ENCODE peak calls at places on chromosomes 6 and 20, in four cellular contexts. O is H4, U is psoas muscle, L is COR-L47. F is an unnamed sample.

GRCh38 chr20:7849675-7850074 is 90.6 kb downstream of the HAO1 start:
- DNase-seq in L (no peak), O (no peak), U (no peak), F (no peak)

GRCh38 chr6:96104910-96105309 is 89.1 kb downstream of the FUT9 start:
- DNase-seq in U (no peak), O (no peak), L (no peak), F (no peak)

GRCh38 chr20:49286689-49287551 is 9.1 kb upstream of the ZNFX1 start:
- DNase-seq in U (no peak), L (no peak), O (peak), F (peak)

GRCh38 chr20:16476032-16476431 is 97.2 kb downstream of the KIF16B start:
- DNase-seq in L (peak), U (no peak), O (peak), F (peak)

GRCh38 chr20:34956751-34957472 is 1.2 kb downstream of the MYH7B start:
- DNase-seq in L (no peak), O (no peak), U (no peak), F (no peak)

GRCh38 chr6:168373389-168373788 is 53.8 kb upstream of the DACT2 start:
- DNase-seq in U (peak), O (no peak), L (no peak), F (no peak)

GRCh38 chr6:106910999-106911949 is 63.3 kb downstream of the CD24 start:
- DNase-seq in L (peak), O (no peak), U (no peak), F (peak)

GRCh38 chr20:37369846-37370245 is 23.9 kb downstream of the SRC start:
- DNase-seq in L (no peak), O (no peak), U (no peak), F (no peak)

GRCh38 chr6:11779308-11780096 is 899 bp upstream of the ADTRP start:
- DNase-seq in U (no peak), O (no peak), L (no peak), F (no peak)

GRCh38 chr20:52200870-52201269 is 9.3 kb upstream of the ZFP64 start:
- DNase-seq in U (no peak), O (no peak), L (no peak), F (no peak)